ENCODE peak calls at places on chromosomes 7 and 10, in eight cellular contexts. S is activated naive CD8-positive, alpha-beta T cell treated with anti-CD3 and anti-CD28 coated beads, Interleukin-2, amount 10 ng/mL, durations not matched to agents 7 days and 5 days; L is stimulated activated CD4-positive, alpha-beta T cell treated with anti-CD3 and anti-CD28 coated beads, Interleukin-12 subunit alpha, Interleukin-12 subunit beta, amount 100 ng/mL, for 4 hours; F is fibroblast of the aortic adventitia; E is caudate nucleus; P is GM20000; T is stimulated activated CD8-positive, alpha-beta memory T cell treated with anti-CD3 and anti-CD28 coated beads, Interleukin-7, amount 100 ng/mL, for 48 hours; H is retina. V is an unnamed sample.

GRCh38 chr10:64952042-64952441 is 1430.8 kb downstream of the REEP3 start:
- DNase-seq in S (no peak), L (no peak), F (no peak), E (no peak), P (no peak), T (no peak), H (no peak), V (no peak)

GRCh38 chr7:12475362-12476063 is 71.8 kb upstream of the VWDE start:
- DNase-seq in S (no peak), L (no peak), F (peak; percentile 51), E (no peak), P (no peak), T (no peak), H (peak; percentile 20), V (no peak)

GRCh38 chr10:13787015-13787421 is 200.3 kb downstream of the PRPF18 start:
- DNase-seq in S (peak; percentile 60), L (peak; percentile 55), F (no peak), E (no peak), P (peak; percentile 68), T (peak; percentile 55), H (no peak), V (no peak)

GRCh38 chr7:158957921-158958471 is 101.6 kb downstream of the DYNC2I1 start:
- DNase-seq in S (peak; percentile 52), L (peak; percentile 22), F (no peak), E (no peak), P (no peak), T (peak; percentile 28), H (no peak), V (no peak)

GRCh38 chr10:95792874-95793285 is 36.9 kb downstream of the ENTPD1 start:
- DNase-seq in S (no peak), L (no peak), F (peak; percentile 88), E (no peak), P (no peak), T (no peak), H (no peak), V (no peak)

GRCh38 chr7:127690806-127691205 is 38.8 kb downstream of the SND1 start:
- DNase-seq in S (no peak), L (no peak), F (no peak), E (no peak), P (no peak), T (no peak), H (no peak), V (no peak)

GRCh38 chr7:75968561-75969001 is 25.8 kb downstream of the TMEM120A start:
- DNase-seq in S (no peak), L (no peak), F (no peak), E (peak; percentile 69), P (no peak), T (no peak), H (no peak), V (no peak)

GRCh38 chr10:191703-192518 is 56.7 kb downstream of the ZMYND11 start:
- DNase-seq in S (no peak), L (no peak), F (peak; percentile 87), E (no peak), P (no peak), T (no peak), H (no peak), V (no peak)

GRCh38 chr10:46527241-46527811 is 29.1 kb downstream of the GPRIN2 start:
- DNase-seq in S (peak; percentile 30), L (no peak), F (no peak), E (no peak), P (no peak), T (no peak), H (no peak), V (peak; percentile 35)

GRCh38 chr7:120743128-120743527 is 114.8 kb downstream of the TSPAN12 start:
- DNase-seq in S (no peak), L (no peak), F (no peak), E (no peak), P (no peak), T (no peak), H (no peak), V (no peak)

GRCh38 chr7:55496906-55497305 is 75.4 kb downstream of the VOPP1 start:
- DNase-seq in S (no peak), L (no peak), F (no peak), E (no peak), P (no peak), T (no peak), H (no peak), V (no peak)

GRCh38 chr7:5187605-5188004 is 2.4 kb upstream of the WIPI2 start:
- DNase-seq in S (no peak), L (no peak), F (no peak), E (no peak), P (no peak), T (no peak), H (no peak), V (no peak)

V was measured in glutamatergic neuron.